ENCODE peak calls at places on chromosome 18, in seven cellular contexts. U is Panc1, G is K562, I is HepG2, B is GM12878, Y is SK-N-SH, E is H1. X is an unnamed sample.
A peak's percentile ranks its signal among the peaks of the same experiment; 100 is the strongest.

GRCh38 chr18:69635482-69635881 is 234.8 kb downstream of the DOK6 start:
- DNase-seq in Y (no peak), U (no peak), G (no peak), I (no peak), B (no peak), E (no peak), X (no peak)

GRCh38 chr18:26656401-26656943 is 108.1 kb upstream of the KCTD1 start:
- DNase-seq in B (no peak), U (no peak), E (peak; percentile 59), G (no peak), Y (peak; percentile 67), I (no peak), X (no peak)

GRCh38 chr18:28961669-28962228 is 784.8 kb upstream of the CDH2 start:
- DNase-seq in Y (peak; percentile 14), I (peak; percentile 36), G (peak; percentile 9), U (peak; percentile 17), E (peak; percentile 49), B (no peak), X (peak; percentile 39)

GRCh38 chr18:57839942-57840381 is 36.8 kb upstream of the ATP8B1 start:
- DNase-seq in U (no peak), G (no peak), Y (no peak), E (no peak), B (no peak), I (no peak), X (no peak)

GRCh38 chr18:53795610-53796009 is 428.9 kb downstream of the MBD2 start:
- DNase-seq in I (no peak), U (no peak), E (no peak), Y (no peak), G (no peak), B (no peak), X (no peak)

GRCh38 chr18:35409921-35410320 is 32.8 kb upstream of the ZNF396 start:
- DNase-seq in Y (no peak), G (peak; percentile 52), B (no peak), U (no peak), I (no peak), E (no peak), X (no peak)

GRCh38 chr18:75500510-75500909 is 73.0 kb upstream of the SMIM21 start:
- DNase-seq in G (no peak), E (no peak), I (no peak), B (no peak), U (no peak), Y (no peak), X (no peak)

GRCh38 chr18:23058746-23059440 is 76.4 kb upstream of the CABLES1 start:
- DNase-seq in B (no peak), I (no peak), U (no peak), E (no peak), G (no peak), Y (no peak), X (no peak)

GRCh38 chr18:1777843-1778242 is 793.5 kb downstream of the METTL4 start:
- DNase-seq in Y (no peak), I (no peak), B (no peak), G (no peak), E (no peak), U (no peak), X (no peak)

GRCh38 chr18:11714244-11714918 is 25.3 kb downstream of the GNAL start:
- DNase-seq in G (no peak), E (no peak), B (no peak), Y (no peak), I (no peak), U (no peak), X (no peak)

GRCh38 chr18:2293109-2293839 is 278.0 kb downstream of the METTL4 start:
- DNase-seq in U (no peak), I (no peak), B (no peak), Y (no peak), E (peak; percentile 55), G (no peak), X (no peak)

GRCh38 chr18:56068030-56068671 is 480.2 kb upstream of the TCF4 start:
- DNase-seq in G (no peak), U (no peak), I (no peak), Y (peak; percentile 31), E (no peak), B (no peak), X (no peak)

GRCh38 chr18:35099911-35100310 is 58.7 kb downstream of the MAPRE2 start:
- DNase-seq in U (no peak), E (no peak), G (no peak), I (no peak), Y (no peak), B (no peak), X (no peak)

GRCh38 chr18:7668392-7668791 is 101.3 kb downstream of the PTPRM start:
- DNase-seq in Y (no peak), G (no peak), U (no peak), I (no peak), B (no peak), E (no peak), X (no peak)

GRCh38 chr18:61606068-61606660 is 272.9 kb downstream of the CDH20 start:
- DNase-seq in G (no peak), U (no peak), Y (no peak), B (no peak), E (peak; percentile 56), I (no peak), X (no peak)

GRCh38 chr18:22166070-22166972 is 3.1 kb upstream of the GATA6 start:
- DNase-seq in B (no peak), Y (peak; percentile 33), U (no peak), I (no peak), E (peak; percentile 53), G (no peak), X (no peak)

GRCh38 chr18:62334110-62334509 is 9.0 kb downstream of the TNFRSF11A start:
- DNase-seq in G (no peak), Y (no peak), E (peak; percentile 31), I (no peak), B (no peak), U (peak; percentile 74), X (no peak)

GRCh38 chr18:69400976-69401474 is 337 bp downstream of the DOK6 start:
- DNase-seq in I (no peak), Y (peak; percentile 81), B (no peak), U (no peak), G (no peak), E (peak; percentile 62), X (no peak)

GRCh38 chr18:72360628-72361027 is 183.5 kb downstream of the CBLN2 start:
- DNase-seq in Y (no peak), E (no peak), G (no peak), I (no peak), B (no peak), U (no peak), X (no peak)

GRCh38 chr18:25125670-25126069 is 226.3 kb downstream of the ZNF521 start:
- DNase-seq in E (no peak), U (no peak), Y (no peak), I (no peak), G (no peak), B (no peak), X (no peak)

GRCh38 chr18:25121442-25121841 is 230.5 kb downstream of the ZNF521 start:
- DNase-seq in I (no peak), U (no peak), G (no peak), Y (no peak), E (no peak), B (no peak), X (no peak)

GRCh38 chr18:25123438-25124225 is 228.3 kb downstream of the ZNF521 start:
- DNase-seq in E (no peak), Y (no peak), U (no peak), G (no peak), I (no peak), B (no peak), X (no peak)

GRCh38 chr18:25126751-25127150 is 225.2 kb downstream of the ZNF521 start:
- DNase-seq in U (no peak), Y (no peak), G (no peak), E (no peak), I (no peak), B (no peak), X (no peak)
- TF ChIP-seq SIN3A in U (no peak), Y (no peak), G (no peak), E (no peak), I (no peak), B (no peak), X (no peak)

DNA sequence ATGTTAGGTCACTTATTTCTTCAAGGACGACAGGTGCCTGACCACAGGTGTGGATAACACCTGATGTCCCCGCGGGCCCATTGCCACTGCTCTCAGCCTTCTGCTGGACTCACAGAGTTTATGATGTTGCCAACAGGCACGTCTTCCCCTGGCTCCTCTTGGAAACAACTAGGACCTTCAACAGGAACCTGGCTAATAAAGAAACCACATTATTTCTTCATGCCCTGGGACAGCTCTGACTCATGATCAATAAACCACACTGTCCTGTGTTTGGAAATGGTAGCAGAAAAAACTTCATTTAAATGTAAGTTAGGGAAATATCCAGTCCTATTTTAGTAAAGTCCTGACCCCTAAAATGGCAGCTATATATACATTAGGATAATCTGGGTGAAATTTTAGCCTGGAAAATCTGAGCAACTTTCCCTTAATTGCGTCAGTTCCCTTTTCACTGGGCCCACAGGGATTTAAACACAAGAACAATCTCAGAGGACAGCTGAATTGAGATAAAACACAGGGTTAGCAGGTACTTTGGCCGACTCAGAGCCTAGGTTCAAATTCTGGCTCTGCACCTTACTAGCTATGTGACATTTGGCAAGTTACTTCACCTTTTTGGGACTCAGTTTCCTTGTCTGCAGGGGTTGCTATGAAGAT is 159.0 kb downstream of the VAPA start:
- DNase-seq in U (no peak), I (no peak), E (no peak), Y (no peak), B (no peak), G (no peak), X (no peak)
- TF ChIP-seq SIN3A in U (no peak), I (no peak), E (no peak), Y (no peak), B (no peak), G (no peak), X (no peak)

DNA sequence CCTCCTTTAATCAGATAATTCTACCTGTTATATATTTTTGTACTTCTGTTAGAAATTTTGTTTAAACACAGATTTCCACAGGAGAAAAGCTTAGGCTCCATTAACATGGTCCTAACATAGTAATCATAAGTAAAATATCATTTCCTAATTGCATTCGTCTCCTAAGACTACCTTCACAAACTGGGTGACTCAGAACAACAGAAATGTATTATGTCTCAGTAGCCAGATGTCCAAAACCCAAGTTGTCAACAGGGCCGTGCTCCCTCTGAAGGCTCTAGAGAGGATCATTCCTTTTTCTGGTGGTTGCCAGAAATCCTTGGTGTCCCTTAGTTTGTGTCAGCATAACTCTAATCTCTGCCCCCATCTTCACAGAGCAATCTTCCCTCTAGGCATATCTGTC is 5.4 kb downstream of the FBXO15 start:
- DNase-seq in G (no peak), Y (no peak), I (no peak), U (no peak), E (no peak), B (no peak), X (no peak)
- TF ChIP-seq SIN3A in G (no peak), Y (no peak), I (no peak), U (no peak), E (no peak), B (no peak), X (no peak)

DNA sequence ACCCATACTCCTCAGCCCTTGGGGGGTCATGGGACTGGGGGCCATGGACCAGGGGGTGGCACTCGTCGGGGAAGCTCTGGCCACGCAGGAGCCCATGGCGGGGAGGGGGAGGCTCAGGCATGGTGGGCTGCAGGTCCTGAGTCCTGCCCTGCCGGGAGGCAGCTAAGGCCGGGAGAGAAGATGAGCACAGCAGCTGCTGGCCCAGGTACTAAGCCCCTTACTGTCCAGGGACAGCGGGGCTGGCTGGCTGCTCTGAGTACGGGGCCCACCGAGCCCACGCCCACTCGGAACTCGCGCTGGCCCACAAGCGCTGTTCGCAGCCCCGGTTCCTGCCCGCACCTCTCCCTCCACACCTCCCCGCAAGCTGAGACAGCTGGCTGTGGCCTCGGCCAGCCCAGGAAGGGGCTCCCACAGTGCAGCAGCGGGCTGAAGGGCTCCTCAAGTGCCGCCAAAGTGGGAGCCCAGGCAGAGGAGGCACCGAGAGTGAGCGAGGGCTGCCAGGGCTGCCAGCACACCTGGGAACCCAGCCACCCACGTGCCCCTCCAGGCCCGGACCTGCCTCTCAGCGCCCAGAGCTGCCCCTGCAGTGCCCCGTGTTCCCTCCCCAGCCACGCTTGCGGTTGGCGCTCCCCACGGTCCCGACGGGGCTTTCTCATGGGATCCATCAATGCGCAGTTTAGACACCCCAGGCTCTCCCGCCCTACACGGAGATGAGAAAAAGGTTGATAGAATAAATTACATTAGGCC is 33.6 kb upstream of the ZNF236 start:
- DNase-seq in U (no peak), Y (no peak), G (no peak), E (no peak), I (no peak), B (no peak), X (no peak)
- TF ChIP-seq SIN3A in U (no peak), Y (no peak), G (no peak), E (no peak), I (no peak), B (no peak), X (no peak)

X was measured in HCT116.